ENCODE peak calls at places on chromosome 3, in six cellular contexts. A is heart left ventricle, W is sigmoid colon, I is IMR-90, F is progenitor cell of endocrine pancreas, B is B cell. S is an unnamed sample.

GRCh38 chr3:53109190-53109589 is 21.0 kb downstream of the RFT1 start:
- DNase-seq in B (no peak), A (no peak), F (no peak), I (peak; percentile 83), W (no peak), S (peak; percentile 76)

GRCh38 chr3:120302361-120302760 is 17.3 kb upstream of the GPR156 start:
- DNase-seq in A (no peak), B (no peak), I (peak; percentile 5), W (no peak), F (no peak), S (peak; percentile 76)

GRCh38 chr3:58167431-58168351 is 43.1 kb downstream of the DNASE1L3 start:
- DNase-seq in B (no peak), I (peak; percentile 65), A (peak; percentile 78), F (peak; percentile 42), W (peak; percentile 89), S (peak; percentile 79)

GRCh38 chr3:22759636-22760310 is 443.4 kb upstream of the UBE2E2 start:
- DNase-seq in I (no peak), A (no peak), W (no peak), B (no peak), F (no peak), S (no peak)

GRCh38 chr3:182214406-182214805 is 502.7 kb downstream of the SOX2 start:
- DNase-seq in A (peak; percentile 28), B (no peak), W (no peak), I (no peak), F (no peak), S (no peak)

GRCh38 chr3:162738778-162739177 is 1242.2 kb downstream of the OTOL1 start:
- DNase-seq in W (no peak), A (no peak), F (no peak), B (no peak), I (peak; percentile 48), S (no peak)

GRCh38 chr3:110479676-110480075 is 591.9 kb upstream of the NECTIN3 start:
- DNase-seq in B (no peak), A (no peak), F (no peak), W (no peak), I (no peak), S (no peak)

GRCh38 chr3:126987129-126987528 is 4.2 kb downstream of the PLXNA1 start:
- DNase-seq in W (no peak), F (no peak), A (no peak), B (no peak), I (no peak), S (no peak)

GRCh38 chr3:4821975-4822374 is 157.3 kb upstream of the BHLHE40 start:
- DNase-seq in B (no peak), W (no peak), A (no peak), F (no peak), I (no peak), S (no peak)

GRCh38 chr3:1942751-1943150 is 155.9 kb upstream of the CNTN4 start:
- DNase-seq in B (no peak), F (no peak), I (no peak), A (no peak), W (no peak), S (no peak)

GRCh38 chr3:159852821-159853505 is 135.7 kb upstream of the IL12A start:
- DNase-seq in B (no peak), A (peak; percentile 92), I (peak; percentile 56), W (peak; percentile 80), F (no peak), S (peak; percentile 60)

GRCh38 chr3:27462228-27462627 is 22.0 kb downstream of the SLC4A7 start:
- DNase-seq in B (no peak), A (no peak), I (no peak), W (no peak), F (no peak), S (no peak)

GRCh38 chr3:126126811-126127431 is 43.0 kb upstream of the SLC41A3 start:
- DNase-seq in B (no peak), A (no peak), W (peak; percentile 50), I (no peak), F (no peak), S (no peak)

GRCh38 chr3:172153335-172153861 is 114.0 kb downstream of the FNDC3B start:
- DNase-seq in B (no peak), W (peak; percentile 98), F (no peak), A (peak; percentile 93), I (peak; percentile 99), S (peak; percentile 98)

GRCh38 chr3:40387001-40387894 is at the start of gene ENTPD3:
- DNase-seq in F (peak; percentile 40), W (no peak), I (no peak), A (no peak), B (no peak), S (no peak)

GRCh38 chr3:132445812-132446211 is 28.5 kb downstream of the DNAJC13 start:
- DNase-seq in F (no peak), I (peak; percentile 61), B (no peak), W (no peak), A (no peak), S (peak; percentile 79)

GRCh38 chr3:16841906-16842709 is 42.6 kb upstream of the PLCL2 start:
- DNase-seq in B (peak; percentile 90), A (peak; percentile 60), I (no peak), F (no peak), W (peak; percentile 71), S (no peak)

GRCh38 chr3:47613723-47614122 is 35.1 kb upstream of the CSPG5 start:
- DNase-seq in A (no peak), I (no peak), F (no peak), W (no peak), B (no peak), S (no peak)

GRCh38 chr3:108221403-108221802 is 821 bp downstream of the IFT57 start:
- DNase-seq in I (no peak), A (no peak), W (no peak), B (no peak), F (no peak), S (no peak)

GRCh38 chr3:182045721-182046120 is 334.0 kb downstream of the SOX2 start:
- DNase-seq in A (no peak), F (no peak), W (no peak), I (no peak), B (no peak), S (no peak)

GRCh38 chr3:169146112-169146665 is 517.3 kb downstream of the MECOM start:
- DNase-seq in A (peak; percentile 55), I (peak; percentile 64), F (peak; percentile 29), B (no peak), W (peak; percentile 63), S (peak; percentile 75)

GRCh38 chr3:12886106-12886679 is 44.8 kb upstream of the RPL32 start:
- DNase-seq in I (no peak), B (peak; percentile 44), F (no peak), W (no peak), A (peak; percentile 3), S (no peak)

GRCh38 chr3:103136621-103137020 is 701.8 kb downstream of the ZPLD1 start:
- DNase-seq in F (no peak), W (no peak), B (no peak), A (no peak), I (no peak), S (no peak)

GRCh38 chr3:51708216-51708845 is 1.5 kb downstream of the GRM2 start:
- DNase-seq in W (peak; percentile 50), B (peak; percentile 31), F (no peak), I (no peak), A (no peak), S (no peak)

GRCh38 chr3:175255698-175256097 is 396.6 kb downstream of the NAALADL2 start:
- DNase-seq in F (no peak), W (no peak), A (no peak), B (no peak), I (peak; percentile 92), S (peak; percentile 70)

GRCh38 chr3:27596334-27596841 is 112.2 kb upstream of the SLC4A7 start:
- DNase-seq in W (no peak), I (peak; percentile 54), A (no peak), B (no peak), F (no peak), S (peak; percentile 57)

GRCh38 chr3:169940486-169941181 is 26.0 kb upstream of the SEC62 start:
- DNase-seq in F (no peak), I (no peak), W (no peak), B (peak; percentile 79), A (no peak), S (no peak)

GRCh38 chr3:27630892-27631291 is 91.2 kb downstream of the EOMES start:
- DNase-seq in B (no peak), A (no peak), I (peak; percentile 82), W (no peak), F (no peak), S (no peak)

GRCh38 chr3:194604837-194605236 is 28.4 kb downstream of the TMEM44 start:
- DNase-seq in W (no peak), I (no peak), A (no peak), B (no peak), F (no peak), S (peak; percentile 32)
- TF ChIP-seq CTCF in W (no peak), I (peak; percentile 47), A (no peak), B (no peak), F (peak; percentile 40), S (peak; percentile 59)

GRCh38 chr3:124386006-124386405 is 344.2 kb upstream of the UMPS start:
- DNase-seq in A (no peak), I (no peak), B (no peak), W (no peak), F (no peak), S (no peak)

GRCh38 chr3:124387008-124387407 is 343.2 kb upstream of the UMPS start:
- DNase-seq in W (no peak), F (no peak), A (no peak), I (no peak), B (no peak), S (no peak)

GRCh38 chr3:124383051-124383450 is 347.2 kb upstream of the UMPS start:
- DNase-seq in A (no peak), I (no peak), W (no peak), B (no peak), F (no peak), S (no peak)

GRCh38 chr3:124383846-124384483 is 346.3 kb upstream of the UMPS start:
- DNase-seq in W (no peak), A (no peak), B (no peak), I (no peak), F (no peak), S (no peak)

GRCh38 chr3:124384527-124384926 is 345.7 kb upstream of the UMPS start:
- DNase-seq in I (no peak), F (no peak), A (no peak), W (no peak), B (no peak), S (no peak)
- TF ChIP-seq CTCF in I (no peak), F (no peak), A (no peak), W (no peak), B (no peak), S (no peak)

GRCh38 chr3:194245975-194246561 is 105.1 kb downstream of the CPN2 start:
- DNase-seq in B (no peak), I (no peak), W (peak; percentile 39), A (no peak), F (no peak), S (peak; percentile 70)
- TF ChIP-seq CTCF in B (no peak), I (no peak), W (no peak), A (no peak), F (no peak), S (no peak)

GRCh38 chr3:148455098-148455497 is 242.6 kb upstream of the AGTR1 start:
- DNase-seq in B (no peak), F (no peak), I (no peak), A (no peak), W (no peak), S (no peak)

GRCh38 chr3:148460686-148461085 is 237.0 kb upstream of the AGTR1 start:
- DNase-seq in F (no peak), I (no peak), A (no peak), W (no peak), B (no peak), S (no peak)

GRCh38 chr3:148464246-148464645 is 233.5 kb upstream of the AGTR1 start:
- DNase-seq in W (no peak), F (no peak), A (no peak), I (peak; percentile 50), B (no peak), S (peak; percentile 53)

GRCh38 chr3:148459931-148460513 is 237.7 kb upstream of the AGTR1 start:
- DNase-seq in A (no peak), W (no peak), I (peak; percentile 23), B (no peak), F (no peak), S (peak; percentile 39)
- TF ChIP-seq CTCF in A (no peak), W (peak; percentile 28), I (peak; percentile 46), B (no peak), F (peak; percentile 17), S (peak; percentile 36)